ENCODE peak calls at places on chromosomes 11 and 22, in six cellular contexts. One of them, this sample, is unnamed.
A peak's percentile ranks its signal among the peaks of the same experiment; 100 is the strongest.

GRCh38 chr11:69636512-69636866 is 4.5 kb upstream of the CCND1 start:
- DNase-seq in nephron progenitor cell: peak; percentile 85
- DNase-seq in RWPE1: no peak
- DNase-seq in activated T-cell treated with anti-CD3 and anti-CD28 coated beads, Interleukin-2, amount 50 U/mL, for 1 hour: no peak
- DNase-seq in dermis blood vessel endothelial cell: peak; percentile 87
- DNase-seq in endothelial cell: peak; percentile 74
- DNase-seq in this sample: peak; percentile 96

GRCh38 chr11:31805037-31805628 is 6.0 kb downstream of the PAX6 start:
- DNase-seq in nephron progenitor cell: peak; percentile 40
- DNase-seq in RWPE1: no peak
- DNase-seq in activated T-cell treated with anti-CD3 and anti-CD28 coated beads, Interleukin-2, amount 50 U/mL, for 1 hour: peak; percentile 8
- DNase-seq in dermis blood vessel endothelial cell: no peak
- DNase-seq in endothelial cell: no peak
- DNase-seq in this sample: no peak

GRCh38 chr22:49587987-49588386 is 239.7 kb downstream of the BRD1 start:
- DNase-seq in nephron progenitor cell: no peak
- DNase-seq in RWPE1: no peak
- DNase-seq in activated T-cell treated with anti-CD3 and anti-CD28 coated beads, Interleukin-2, amount 50 U/mL, for 1 hour: no peak
- DNase-seq in dermis blood vessel endothelial cell: no peak
- DNase-seq in endothelial cell: no peak
- DNase-seq in this sample: no peak

GRCh38 chr11:34941688-34942087 is 25.3 kb downstream of the PDHX start:
- DNase-seq in nephron progenitor cell: no peak
- DNase-seq in RWPE1: no peak
- DNase-seq in activated T-cell treated with anti-CD3 and anti-CD28 coated beads, Interleukin-2, amount 50 U/mL, for 1 hour: no peak
- DNase-seq in dermis blood vessel endothelial cell: no peak
- DNase-seq in endothelial cell: no peak
- DNase-seq in this sample: no peak

GRCh38 chr22:45834241-45834640 is 142.7 kb downstream of the WNT7B start:
- DNase-seq in nephron progenitor cell: no peak
- DNase-seq in RWPE1: no peak
- DNase-seq in activated T-cell treated with anti-CD3 and anti-CD28 coated beads, Interleukin-2, amount 50 U/mL, for 1 hour: no peak
- DNase-seq in dermis blood vessel endothelial cell: no peak
- DNase-seq in endothelial cell: no peak
- DNase-seq in this sample: no peak

GRCh38 chr22:37690901-37691504 is 4.9 kb downstream of the NOL12 start:
- DNase-seq in nephron progenitor cell: no peak
- DNase-seq in RWPE1: peak; percentile 72
- DNase-seq in activated T-cell treated with anti-CD3 and anti-CD28 coated beads, Interleukin-2, amount 50 U/mL, for 1 hour: no peak
- DNase-seq in dermis blood vessel endothelial cell: no peak
- DNase-seq in endothelial cell: no peak
- DNase-seq in this sample: no peak

GRCh38 chr22:50084085-50084484 is 1.1 kb downstream of the MLC1 start:
- DNase-seq in nephron progenitor cell: no peak
- DNase-seq in RWPE1: no peak
- DNase-seq in activated T-cell treated with anti-CD3 and anti-CD28 coated beads, Interleukin-2, amount 50 U/mL, for 1 hour: no peak
- DNase-seq in dermis blood vessel endothelial cell: no peak
- DNase-seq in endothelial cell: no peak
- DNase-seq in this sample: no peak

GRCh38 chr11:130261546-130261945 is 53.2 kb downstream of the ZBTB44 start:
- DNase-seq in nephron progenitor cell: no peak
- DNase-seq in RWPE1: no peak
- DNase-seq in activated T-cell treated with anti-CD3 and anti-CD28 coated beads, Interleukin-2, amount 50 U/mL, for 1 hour: no peak
- DNase-seq in dermis blood vessel endothelial cell: no peak
- DNase-seq in endothelial cell: no peak
- DNase-seq in this sample: no peak

GRCh38 chr11:119481667-119482400 is 58.9 kb upstream of the THY1 start:
- DNase-seq in nephron progenitor cell: peak; percentile 29
- DNase-seq in RWPE1: no peak
- DNase-seq in activated T-cell treated with anti-CD3 and anti-CD28 coated beads, Interleukin-2, amount 50 U/mL, for 1 hour: no peak
- DNase-seq in dermis blood vessel endothelial cell: no peak
- DNase-seq in endothelial cell: no peak
- DNase-seq in this sample: no peak